ENCODE peak calls at places on chromosomes 1 and 21, in six cellular contexts. J, X, U, P, W and N are unnamed samples.

GRCh38 chr1:3251810-3252429 is 182.9 kb downstream of the PRDM16 start:
- DNase-seq in J (no peak), X (no peak), U (no peak), P (no peak), W (no peak), N (no peak)

GRCh38 chr1:243482237-243483022 is 226.6 kb downstream of the SDCCAG8 start:
- DNase-seq in J (no peak), X (peak; percentile 59), U (no peak), P (peak; percentile 31), W (no peak), N (no peak)

GRCh38 chr21:29384608-29385359 is 86.1 kb downstream of the BACH1 start:
- DNase-seq in J (no peak), X (no peak), U (no peak), P (no peak), W (no peak), N (no peak)

GRCh38 chr1:228307218-228308023 is 99.2 kb downstream of the TRIM11 start:
- DNase-seq in J (no peak), X (peak; percentile 7), U (no peak), P (no peak), W (no peak), N (no peak)

GRCh38 chr1:222073307-222073995 is 331.6 kb upstream of the DUSP10 start:
- DNase-seq in J (no peak), X (peak; percentile 20), U (no peak), P (no peak), W (no peak), N (no peak)

GRCh38 chr1:3899776-3900149 is 309 bp downstream of the C1orf174 start:
- DNase-seq in J (peak; percentile 82), X (no peak), U (no peak), P (no peak), W (no peak), N (no peak)

GRCh38 chr1:153985984-153986761 is at the start of gene RAB13:
- DNase-seq in J (no peak), X (peak; percentile 86), U (no peak), P (peak; percentile 86), W (no peak), N (no peak)

GRCh38 chr1:33626801-33627200 is 154.4 kb downstream of the ZSCAN20 start:
- DNase-seq in J (no peak), X (no peak), U (no peak), P (no peak), W (no peak), N (no peak)

GRCh38 chr1:158930504-158930903 is 848 bp upstream of the PYHIN1 start:
- DNase-seq in J (peak; percentile 46), X (no peak), U (peak; percentile 39), P (no peak), W (peak; percentile 6), N (no peak)

GRCh38 chr1:17011439-17012307 is at the start of gene ATP13A2:
- DNase-seq in J (peak; percentile 72), X (peak; percentile 70), U (peak; percentile 85), P (peak; percentile 85), W (peak; percentile 76), N (peak; percentile 48)